ENCODE peak calls at places on chromosome 9, in six cellular contexts. R is body of pancreas; N is WERI-Rb-1; M is colonic mucosa; Q is CD8-positive, alpha-beta memory T cell; Z is lung. J is an unnamed sample.
A peak's percentile ranks its signal among the peaks of the same experiment; 100 is the strongest.

GRCh38 chr9:2255128-2255527 is 240.0 kb downstream of the SMARCA2 start:
- DNase-seq in Q (no peak), N (peak; percentile 63), M (no peak), R (no peak), Z (no peak), J (no peak)

GRCh38 chr9:113808391-113809191 is 67.5 kb upstream of the ZNF618 start:
- DNase-seq in M (peak; percentile 29), Z (no peak), Q (no peak), N (no peak), R (peak; percentile 43), J (no peak)

GRCh38 chr9:136409557-136410455 is 608 bp downstream of the ENTR1 start:
- DNase-seq in N (no peak), R (peak; percentile 41), Z (no peak), Q (peak; percentile 29), M (peak; percentile 41), J (peak; percentile 29)

GRCh38 chr9:82091610-82092009 is 103.0 kb downstream of the SPATA31D1 start:
- DNase-seq in M (no peak), Q (no peak), N (no peak), R (no peak), Z (no peak), J (no peak)

GRCh38 chr9:121743441-121744001 is 92.1 kb downstream of the DAB2IP start:
- DNase-seq in R (peak; percentile 94), N (peak; percentile 89), Q (no peak), Z (peak; percentile 83), M (peak; percentile 85), J (no peak)

GRCh38 chr9:94700445-94700844 is 26.1 kb upstream of the AOPEP start:
- DNase-seq in Z (no peak), R (no peak), N (no peak), Q (no peak), M (no peak), J (no peak)

GRCh38 chr9:84296146-84296843 is 44.3 kb downstream of the SLC28A3 start:
- DNase-seq in M (no peak), R (peak; percentile 16), Z (no peak), N (no peak), Q (no peak), J (no peak)

GRCh38 chr9:85425153-85425611 is 316.6 kb downstream of the AGTPBP1 start:
- DNase-seq in R (peak; percentile 58), M (peak; percentile 65), N (peak; percentile 68), Z (peak; percentile 39), Q (peak; percentile 11), J (peak; percentile 12)

DNA sequence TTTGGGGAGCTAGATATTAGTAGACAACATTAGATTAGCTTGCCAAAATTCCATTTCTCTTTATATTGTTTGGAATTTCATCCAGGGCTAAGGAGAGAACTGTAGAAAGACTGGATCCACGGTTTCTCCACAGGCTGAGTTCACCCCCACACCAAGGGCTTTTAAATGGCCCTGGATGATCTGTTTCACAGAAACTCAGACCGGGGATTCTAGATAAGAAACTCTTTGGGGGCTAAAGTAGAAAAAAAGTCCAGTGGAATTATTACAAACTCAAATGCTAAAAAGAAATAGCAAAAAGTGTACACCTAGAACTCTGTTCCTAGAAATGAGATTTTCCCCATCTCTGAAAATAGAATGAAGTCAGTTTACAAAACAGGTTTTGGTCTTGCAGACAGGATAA is 80.9 kb downstream of the SUSD1 start:
- DNase-seq in Z (no peak), N (no peak), R (no peak), Q (no peak), M (peak; percentile 2), J (no peak)
- H3K36me3 ChIP-seq in Z (peaks cover 2% of the 10 kb centered on the region), N (peaks cover 26% of the 10 kb centered on the region), R (no peaks in the 10 kb centered on the region), Q (no peaks in the 10 kb centered on the region), M (no peaks in the 10 kb centered on the region), J (no peaks in the 10 kb centered on the region)

DNA sequence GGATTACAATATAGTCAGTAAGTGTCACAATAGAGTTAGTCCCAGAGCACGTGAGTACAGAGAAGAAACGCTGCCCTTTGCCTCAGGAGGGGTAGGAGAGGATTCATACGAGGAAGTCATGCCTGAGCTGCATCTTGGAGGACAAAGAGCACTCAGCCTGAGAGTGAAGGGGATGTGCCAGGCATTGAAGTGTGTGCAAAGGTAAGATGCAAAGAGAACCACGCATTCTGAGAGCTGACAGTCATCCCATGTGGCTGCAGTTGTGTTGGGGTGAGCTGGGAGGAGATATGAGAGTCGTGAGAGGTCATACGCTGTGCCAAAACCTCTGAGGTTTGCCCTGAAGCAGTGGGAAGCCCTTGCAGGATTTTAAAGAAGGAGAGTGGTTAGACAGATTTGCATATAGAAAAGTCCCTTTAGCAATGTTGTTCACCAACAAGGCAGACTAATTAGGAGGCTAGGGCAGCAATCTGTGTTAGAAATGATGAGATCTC is 97.5 kb downstream of the PIP5K1B start:
- DNase-seq in Q (no peak), N (no peak), M (no peak), Z (no peak), R (no peak), J (no peak)
- H3K4me3 ChIP-seq in Q (no peak overlapping the region), N (no peak overlapping the region), M (no peak overlapping the region), Z (no peak overlapping the region), R (no peak overlapping the region), J (no peak overlapping the region)

DNA sequence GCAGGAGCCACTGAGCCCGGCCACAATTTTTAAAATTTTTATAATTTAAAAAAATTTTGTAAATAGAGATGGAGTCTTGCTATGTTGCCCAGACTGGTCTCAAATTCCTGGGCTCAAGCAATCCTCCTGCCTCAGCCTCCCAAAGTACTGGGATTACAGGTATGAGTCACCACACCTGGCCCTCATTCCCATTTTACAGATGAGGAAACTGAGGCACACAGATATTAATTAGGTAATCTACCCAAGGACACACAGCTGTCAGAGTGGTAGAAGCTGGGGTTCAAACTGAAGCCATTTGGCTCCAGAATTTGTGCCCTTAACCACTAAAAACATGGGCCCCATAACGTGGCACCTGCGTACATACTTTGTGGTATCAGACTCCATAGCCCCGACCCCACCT is 7.5 kb downstream of the TRUB2 start:
- DNase-seq in Q (no peak), M (no peak), N (no peak), R (no peak), Z (no peak), J (no peak)
- H3K36me3 ChIP-seq in Q (peaks cover 50% of the 10 kb centered on the region), M (no peaks in the 10 kb centered on the region), N (peaks cover 87% of the 10 kb centered on the region), R (peaks cover 28% of the 10 kb centered on the region), Z (peaks cover 45% of the 10 kb centered on the region), J (peaks cover 64% of the 10 kb centered on the region)

DNA sequence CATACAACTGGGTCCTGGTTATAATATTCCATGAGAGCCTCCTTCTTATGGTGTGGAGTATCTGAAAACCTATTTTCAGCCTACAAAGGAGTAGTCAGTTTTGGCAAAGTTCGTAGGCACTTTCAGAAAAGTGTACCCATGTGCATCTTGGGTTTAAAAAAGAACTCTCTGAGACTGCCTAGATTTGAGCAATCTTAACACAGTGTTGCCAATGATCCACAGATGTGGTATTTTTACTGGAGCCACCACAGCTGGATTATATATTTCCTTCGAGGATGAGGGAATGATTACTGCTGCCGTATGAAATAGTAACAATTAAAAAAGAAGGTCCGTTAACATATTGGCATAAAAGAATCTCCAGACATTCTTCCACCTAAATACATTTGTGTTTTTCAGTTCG is 1.1 kb downstream of the PALM2AKAP2 start:
- DNase-seq in Z (no peak), Q (no peak), R (no peak), M (no peak), N (no peak), J (no peak)
- H3K4me3 ChIP-seq in Z (no peak overlapping the region), Q (no peak overlapping the region), R (no peak overlapping the region), M (no peak overlapping the region), N (no peak overlapping the region), J (no peak overlapping the region)

GRCh38 chr9:5072871-5073270 is 87.8 kb downstream of the JAK2 start:
- DNase-seq in Z (no peak), N (no peak), M (no peak), Q (no peak), R (no peak), J (no peak)
- H3K36me3 ChIP-seq in Z (peaks cover 6% of the 10 kb centered on the region), N (no peaks in the 10 kb centered on the region), M (peaks cover 6% of the 10 kb centered on the region), Q (peaks cover 4% of the 10 kb centered on the region), R (peaks cover 6% of the 10 kb centered on the region), J (peaks cover 18% of the 10 kb centered on the region)

GRCh38 chr9:27530915-27531762 is 1.5 kb upstream of the MOB3B start:
- DNase-seq in Q (no peak), R (no peak), N (no peak), Z (no peak), M (no peak), J (no peak)

GRCh38 chr9:27528278-27528885 is 1.2 kb downstream of the MOB3B start:
- DNase-seq in R (peak; percentile 81), M (peak; percentile 92), N (peak; percentile 21), Q (peak; percentile 12), Z (peak; percentile 74), J (peak; percentile 50)

GRCh38 chr9:27528886-27529315 is 713 bp downstream of the MOB3B start:
- DNase-seq in R (peak; percentile 66), N (peak; percentile 30), Z (no peak), Q (peak; percentile 6), M (peak; percentile 70), J (peak; percentile 23)

GRCh38 chr9:27529316-27530278 is at the start of gene MOB3B:
- DNase-seq in N (peak; percentile 79), Q (peak; percentile 66), M (peak; percentile 93), R (peak; percentile 77), Z (peak; percentile 81), J (peak; percentile 73)

DNA sequence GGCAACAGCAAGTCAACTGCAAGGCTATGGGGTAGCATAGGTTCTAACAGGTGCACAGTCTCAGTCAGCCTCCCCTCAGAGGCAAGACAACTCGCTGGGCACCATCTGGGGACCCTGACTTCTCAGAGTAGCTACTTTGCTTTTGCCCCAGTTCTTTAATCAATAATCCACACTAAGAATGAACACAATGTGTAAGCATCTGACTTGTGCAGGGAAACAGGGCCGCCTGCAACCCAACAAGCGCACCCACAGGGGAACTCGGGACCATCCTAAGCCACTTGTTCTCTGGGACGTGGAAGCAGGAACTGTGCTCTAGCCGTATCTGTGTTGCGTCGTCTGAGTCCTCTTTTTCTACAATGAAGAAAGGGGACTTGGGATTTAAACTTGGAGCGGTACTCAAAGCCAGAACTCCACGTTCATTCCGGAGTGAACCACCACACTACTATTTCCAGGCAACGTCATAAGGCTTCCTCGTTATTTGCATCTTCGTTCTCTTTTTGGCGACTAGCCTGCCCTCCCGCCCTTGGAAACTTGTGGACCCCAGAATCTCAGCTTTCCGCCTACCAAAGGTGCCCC is 1.8 kb downstream of the MOB3B start:
- DNase-seq in N (no peak), Q (no peak), Z (no peak), R (no peak), M (no peak), J (no peak)
- H3K4me3 ChIP-seq in N (peak overlapping the region; percentile 71), Q (peak overlapping the region; percentile 74), Z (peak overlapping the region; percentile 71), R (peak overlapping the region; percentile 60), M (peak overlapping the region; percentile 79), J (peak overlapping the region; percentile 59)